ENCODE peak calls at places on chromosomes 12 and 14, in ten cellular contexts. One of them, this sample, is unnamed. For H3K4me1, the result is how much of the 10 kb centered on the place peaks cover.

GRCh38 chr12:3527181-3527580 is 36.2 kb downstream of the PRMT8 start:
- DNase-seq in NT2/D1: no peak
- DNase-seq in prostate gland: no peak
- DNase-seq in mesenchymal stem cell: peak
- DNase-seq in astrocyte: peak
- DNase-seq in mucosa of descending colon: no peak
- DNase-seq in breast epithelium: no peak
- DNase-seq in SJSA1: no peak
- DNase-seq in cardiac muscle cell: peak
- DNase-seq in Peyer's patch: no peak
- DNase-seq in this sample: no peak

GRCh38 chr14:25841226-25841625 is 756.6 kb downstream of the NOVA1 start:
- DNase-seq in NT2/D1: no peak
- DNase-seq in prostate gland: no peak
- DNase-seq in mesenchymal stem cell: no peak
- DNase-seq in astrocyte: no peak
- DNase-seq in mucosa of descending colon: no peak
- DNase-seq in breast epithelium: no peak
- DNase-seq in SJSA1: no peak
- DNase-seq in cardiac muscle cell: no peak
- DNase-seq in Peyer's patch: no peak
- DNase-seq in this sample: no peak

GRCh38 chr12:20681334-20681733 is 13.8 kb upstream of the SLCO1C1 start:
- DNase-seq in NT2/D1: no peak
- DNase-seq in prostate gland: no peak
- DNase-seq in mesenchymal stem cell: no peak
- DNase-seq in astrocyte: no peak
- DNase-seq in mucosa of descending colon: no peak
- DNase-seq in breast epithelium: no peak
- DNase-seq in SJSA1: no peak
- DNase-seq in cardiac muscle cell: no peak
- DNase-seq in Peyer's patch: no peak
- DNase-seq in this sample: no peak

GRCh38 chr14:101733211-101733610 is 28.3 kb upstream of the PPP2R5C start:
- DNase-seq in NT2/D1: no peak
- DNase-seq in prostate gland: no peak
- DNase-seq in mesenchymal stem cell: peak
- DNase-seq in astrocyte: peak
- DNase-seq in mucosa of descending colon: no peak
- DNase-seq in breast epithelium: no peak
- DNase-seq in SJSA1: no peak
- DNase-seq in cardiac muscle cell: peak
- DNase-seq in Peyer's patch: no peak
- DNase-seq in this sample: no peak

GRCh38 chr12:16184691-16185090 is 92.8 kb downstream of the SLC15A5 start:
- DNase-seq in NT2/D1: peak
- DNase-seq in prostate gland: no peak
- DNase-seq in mesenchymal stem cell: no peak
- DNase-seq in astrocyte: no peak
- DNase-seq in mucosa of descending colon: no peak
- DNase-seq in breast epithelium: no peak
- DNase-seq in SJSA1: no peak
- DNase-seq in cardiac muscle cell: peak
- DNase-seq in Peyer's patch: no peak
- DNase-seq in this sample: no peak

GRCh38 chr12:30792648-30793499 is 38.1 kb upstream of the CAPRIN2 start:
- DNase-seq in NT2/D1: no peak
- DNase-seq in prostate gland: no peak
- DNase-seq in mesenchymal stem cell: peak
- DNase-seq in astrocyte: peak
- DNase-seq in mucosa of descending colon: no peak
- DNase-seq in breast epithelium: no peak
- DNase-seq in SJSA1: no peak
- DNase-seq in cardiac muscle cell: peak
- DNase-seq in Peyer's patch: no peak
- DNase-seq in this sample: no peak

GRCh38 chr12:55467836-55468235 is 2.1 kb downstream of the OR6C70 start:
- DNase-seq in NT2/D1: no peak
- DNase-seq in prostate gland: no peak
- DNase-seq in mesenchymal stem cell: no peak
- DNase-seq in astrocyte: no peak
- DNase-seq in mucosa of descending colon: no peak
- DNase-seq in breast epithelium: no peak
- DNase-seq in SJSA1: no peak
- DNase-seq in cardiac muscle cell: no peak
- DNase-seq in Peyer's patch: no peak
- DNase-seq in this sample: no peak

GRCh38 chr12:11814362-11814761 is 164.9 kb downstream of the ETV6 start:
- DNase-seq in NT2/D1: no peak
- DNase-seq in prostate gland: no peak
- DNase-seq in mesenchymal stem cell: peak
- DNase-seq in astrocyte: peak
- DNase-seq in mucosa of descending colon: no peak
- DNase-seq in breast epithelium: no peak
- DNase-seq in SJSA1: no peak
- DNase-seq in cardiac muscle cell: peak
- DNase-seq in Peyer's patch: no peak
- DNase-seq in this sample: no peak

GRCh38 chr14:26597136-26598080 is at the start of gene NOVA1:
- DNase-seq in NT2/D1: no peak
- DNase-seq in prostate gland: no peak
- DNase-seq in mesenchymal stem cell: peak
- DNase-seq in astrocyte: peak
- DNase-seq in mucosa of descending colon: peak
- DNase-seq in breast epithelium: peak
- DNase-seq in SJSA1: no peak
- DNase-seq in cardiac muscle cell: peak
- DNase-seq in Peyer's patch: peak
- DNase-seq in this sample: peak

GRCh38 chr14:24274101-24274543 is 2.7 kb upstream of the RABGGTA start:
- DNase-seq in NT2/D1: no peak
- DNase-seq in prostate gland: no peak
- DNase-seq in mesenchymal stem cell: no peak
- DNase-seq in astrocyte: no peak
- DNase-seq in mucosa of descending colon: no peak
- DNase-seq in breast epithelium: no peak
- DNase-seq in SJSA1: no peak
- DNase-seq in cardiac muscle cell: no peak
- DNase-seq in Peyer's patch: no peak
- DNase-seq in this sample: no peak

GRCh38 chr12:1099158-1099557 is 108.1 kb downstream of the ERC1 start:
- DNase-seq in NT2/D1: no peak
- DNase-seq in prostate gland: no peak
- DNase-seq in mesenchymal stem cell: no peak
- DNase-seq in astrocyte: no peak
- DNase-seq in mucosa of descending colon: no peak
- DNase-seq in breast epithelium: no peak
- DNase-seq in SJSA1: no peak
- DNase-seq in cardiac muscle cell: no peak
- DNase-seq in Peyer's patch: no peak
- DNase-seq in this sample: no peak

GRCh38 chr12:2244013-2244861 is 191.4 kb downstream of the CACNA1C start:
- DNase-seq in NT2/D1: peak
- DNase-seq in prostate gland: no peak
- DNase-seq in mesenchymal stem cell: peak
- DNase-seq in astrocyte: peak
- DNase-seq in mucosa of descending colon: no peak
- DNase-seq in breast epithelium: no peak
- DNase-seq in SJSA1: peak
- DNase-seq in cardiac muscle cell: peak
- DNase-seq in Peyer's patch: no peak
- DNase-seq in this sample: no peak

GRCh38 chr12:10131101-10131632 is 1.2 kb upstream of the CLEC7A start:
- DNase-seq in NT2/D1: no peak
- DNase-seq in prostate gland: no peak
- DNase-seq in mesenchymal stem cell: no peak
- DNase-seq in astrocyte: no peak
- DNase-seq in mucosa of descending colon: no peak
- DNase-seq in breast epithelium: no peak
- DNase-seq in SJSA1: no peak
- DNase-seq in cardiac muscle cell: no peak
- DNase-seq in Peyer's patch: no peak
- DNase-seq in this sample: no peak

GRCh38 chr12:79935624-79936040 is 735 bp upstream of the PPP1R12A start:
- DNase-seq in NT2/D1: no peak
- DNase-seq in prostate gland: no peak
- DNase-seq in mesenchymal stem cell: no peak
- DNase-seq in astrocyte: peak
- DNase-seq in mucosa of descending colon: no peak
- DNase-seq in breast epithelium: no peak
- DNase-seq in SJSA1: no peak
- DNase-seq in cardiac muscle cell: no peak
- DNase-seq in Peyer's patch: no peak
- DNase-seq in this sample: no peak

GRCh38 chr12:31004666-31005065 is 69.0 kb upstream of the DDX11 start:
- DNase-seq in NT2/D1: no peak
- DNase-seq in prostate gland: no peak
- DNase-seq in mesenchymal stem cell: no peak
- DNase-seq in astrocyte: no peak
- DNase-seq in mucosa of descending colon: no peak
- DNase-seq in breast epithelium: no peak
- DNase-seq in SJSA1: no peak
- DNase-seq in cardiac muscle cell: no peak
- DNase-seq in Peyer's patch: peak
- DNase-seq in this sample: no peak

GRCh38 chr12:88703790-88704189 is 123.5 kb upstream of the KITLG start:
- DNase-seq in NT2/D1: no peak
- DNase-seq in prostate gland: no peak
- DNase-seq in mesenchymal stem cell: peak
- DNase-seq in astrocyte: peak
- DNase-seq in mucosa of descending colon: no peak
- DNase-seq in breast epithelium: no peak
- DNase-seq in SJSA1: no peak
- DNase-seq in cardiac muscle cell: peak
- DNase-seq in Peyer's patch: no peak
- DNase-seq in this sample: no peak

GRCh38 chr12:15982071-15982470 is 70.9 kb downstream of the DERA start:
- DNase-seq in NT2/D1: no peak
- DNase-seq in prostate gland: no peak
- DNase-seq in mesenchymal stem cell: no peak
- DNase-seq in astrocyte: peak
- DNase-seq in mucosa of descending colon: no peak
- DNase-seq in breast epithelium: no peak
- DNase-seq in SJSA1: no peak
- DNase-seq in cardiac muscle cell: peak
- DNase-seq in Peyer's patch: no peak
- DNase-seq in this sample: no peak

GRCh38 chr12:121579190-121579791 is 1.5 kb downstream of the KDM2B start:
- DNase-seq in NT2/D1: no peak
- DNase-seq in prostate gland: peak
- DNase-seq in mesenchymal stem cell: peak
- DNase-seq in astrocyte: no peak
- DNase-seq in mucosa of descending colon: peak
- DNase-seq in breast epithelium: no peak
- DNase-seq in SJSA1: no peak
- DNase-seq in cardiac muscle cell: no peak
- DNase-seq in Peyer's patch: peak
- DNase-seq in this sample: peak

GRCh38 chr12:38585090-38585489 is 268.5 kb downstream of the ALG10B start:
- DNase-seq in NT2/D1: no peak
- DNase-seq in prostate gland: no peak
- DNase-seq in mesenchymal stem cell: no peak
- DNase-seq in astrocyte: no peak
- DNase-seq in mucosa of descending colon: no peak
- DNase-seq in breast epithelium: no peak
- DNase-seq in SJSA1: no peak
- DNase-seq in cardiac muscle cell: no peak
- DNase-seq in Peyer's patch: no peak
- DNase-seq in this sample: no peak
- H3K4me1 ChIP-seq in NT2/D1: under half
- H3K4me1 ChIP-seq in prostate gland: under half
- H3K4me1 ChIP-seq in mesenchymal stem cell: under half
- H3K4me1 ChIP-seq in astrocyte: under half
- H3K4me1 ChIP-seq in mucosa of descending colon: under half
- H3K4me1 ChIP-seq in breast epithelium: under half
- H3K4me1 ChIP-seq in SJSA1: under half
- H3K4me1 ChIP-seq in cardiac muscle cell: under half
- H3K4me1 ChIP-seq in Peyer's patch: under half
- H3K4me1 ChIP-seq in this sample: under half

DNA sequence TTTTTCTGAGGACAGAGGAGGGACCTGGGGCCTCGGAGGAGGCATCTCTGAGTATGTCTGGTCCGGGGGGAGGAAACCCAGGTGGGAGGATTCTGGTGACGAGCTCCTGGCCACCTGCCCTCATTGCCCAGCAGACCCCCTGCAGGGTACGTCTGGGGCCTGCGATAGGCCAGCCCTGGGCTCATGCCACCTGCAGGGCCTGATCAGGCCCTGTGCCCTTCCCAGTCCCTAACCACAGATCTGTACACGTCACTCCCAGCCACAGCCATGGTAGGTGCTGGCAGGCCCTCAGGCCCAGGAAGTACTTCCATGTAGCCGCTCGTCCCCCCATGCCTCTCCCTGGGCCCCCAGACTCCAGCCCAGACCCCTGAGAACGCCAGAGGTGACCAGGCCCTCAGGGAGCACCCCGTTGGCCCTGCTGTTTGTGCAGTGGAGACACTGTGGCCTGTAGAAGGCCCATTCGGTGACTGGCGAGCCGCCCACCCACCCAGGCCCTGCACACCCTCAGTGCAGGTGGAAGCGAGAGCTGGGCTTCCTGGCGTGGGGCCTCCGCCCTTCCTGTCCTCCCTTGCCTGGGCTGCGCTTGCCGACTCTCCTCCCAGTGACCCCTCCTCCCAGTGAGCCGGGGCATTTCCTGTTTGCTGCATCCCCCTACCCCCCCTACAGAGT is 5.7 kb downstream of the INF2 start:
- DNase-seq in NT2/D1: no peak
- DNase-seq in prostate gland: no peak
- DNase-seq in mesenchymal stem cell: peak
- DNase-seq in astrocyte: peak
- DNase-seq in mucosa of descending colon: no peak
- DNase-seq in breast epithelium: no peak
- DNase-seq in SJSA1: no peak
- DNase-seq in cardiac muscle cell: no peak
- DNase-seq in Peyer's patch: no peak
- DNase-seq in this sample: no peak
- H3K4me1 ChIP-seq in NT2/D1: under half
- H3K4me1 ChIP-seq in prostate gland: under half
- H3K4me1 ChIP-seq in mesenchymal stem cell: half or more
- H3K4me1 ChIP-seq in astrocyte: half or more
- H3K4me1 ChIP-seq in mucosa of descending colon: under half
- H3K4me1 ChIP-seq in breast epithelium: under half
- H3K4me1 ChIP-seq in SJSA1: under half
- H3K4me1 ChIP-seq in cardiac muscle cell: under half
- H3K4me1 ChIP-seq in Peyer's patch: under half
- H3K4me1 ChIP-seq in this sample: half or more

GRCh38 chr12:95204141-95204866 is 13.0 kb downstream of the FGD6 start:
- DNase-seq in NT2/D1: no peak
- DNase-seq in prostate gland: peak
- DNase-seq in mesenchymal stem cell: peak
- DNase-seq in astrocyte: peak
- DNase-seq in mucosa of descending colon: peak
- DNase-seq in breast epithelium: no peak
- DNase-seq in SJSA1: peak
- DNase-seq in cardiac muscle cell: peak
- DNase-seq in Peyer's patch: peak
- DNase-seq in this sample: no peak
- H3K4me1 ChIP-seq in NT2/D1: under half
- H3K4me1 ChIP-seq in prostate gland: under half
- H3K4me1 ChIP-seq in mesenchymal stem cell: under half
- H3K4me1 ChIP-seq in astrocyte: under half
- H3K4me1 ChIP-seq in mucosa of descending colon: under half
- H3K4me1 ChIP-seq in breast epithelium: under half
- H3K4me1 ChIP-seq in SJSA1: half or more
- H3K4me1 ChIP-seq in cardiac muscle cell: half or more
- H3K4me1 ChIP-seq in Peyer's patch: under half
- H3K4me1 ChIP-seq in this sample: under half

GRCh38 chr14:90400904-90401561 is 4.2 kb downstream of the CALM1 start:
- DNase-seq in NT2/D1: no peak
- DNase-seq in prostate gland: no peak
- DNase-seq in mesenchymal stem cell: no peak
- DNase-seq in astrocyte: no peak
- DNase-seq in mucosa of descending colon: no peak
- DNase-seq in breast epithelium: no peak
- DNase-seq in SJSA1: no peak
- DNase-seq in cardiac muscle cell: no peak
- DNase-seq in Peyer's patch: no peak
- DNase-seq in this sample: no peak
- H3K4me1 ChIP-seq in NT2/D1: under half
- H3K4me1 ChIP-seq in prostate gland: under half
- H3K4me1 ChIP-seq in mesenchymal stem cell: under half
- H3K4me1 ChIP-seq in astrocyte: under half
- H3K4me1 ChIP-seq in mucosa of descending colon: under half
- H3K4me1 ChIP-seq in breast epithelium: under half
- H3K4me1 ChIP-seq in SJSA1: under half
- H3K4me1 ChIP-seq in cardiac muscle cell: under half
- H3K4me1 ChIP-seq in Peyer's patch: under half
- H3K4me1 ChIP-seq in this sample: under half

This sample was measured in testis.